ENCODE peak calls at places on chromosomes 6 and 20, in six cellular contexts. X, L, Z, V, B and H are unnamed samples.

GRCh38 chr20:4170621-4171537 is 155.5 kb upstream of the RNF24 start:
- DNase-seq in Z (no peak), B (no peak), L (no peak), X (no peak), V (no peak), H (no peak)

GRCh38 chr20:34388000-34388399 is 24.9 kb downstream of the ITCH start:
- DNase-seq in Z (no peak), L (no peak), X (no peak), V (no peak), B (no peak), H (no peak)

GRCh38 chr6:163406320-163406719 is 8.2 kb upstream of the QKI start:
- DNase-seq in L (no peak), Z (no peak), B (no peak), X (no peak), V (no peak), H (no peak)

GRCh38 chr6:106745824-106746610 is 116.6 kb downstream of the QRSL1 start:
- DNase-seq in V (no peak), B (no peak), Z (no peak), X (no peak), L (peak), H (no peak)

GRCh38 chr6:111222341-111222740 is 135.0 kb downstream of the SLC16A10 start:
- DNase-seq in X (no peak), Z (no peak), V (no peak), B (no peak), L (no peak), H (no peak)

GRCh38 chr6:55825402-55826051 is 49.9 kb downstream of the BMP5 start:
- DNase-seq in V (no peak), Z (no peak), X (no peak), B (no peak), L (no peak), H (no peak)

GRCh38 chr6:168152306-168152963 is 73.4 kb upstream of the FRMD1 start:
- DNase-seq in V (no peak), Z (no peak), X (no peak), B (no peak), L (no peak), H (no peak)

GRCh38 chr20:38631155-38632022 is 29.8 kb downstream of the ARHGAP40 start:
- DNase-seq in Z (no peak), X (no peak), B (no peak), V (no peak), L (no peak), H (no peak)

GRCh38 chr20:40979247-40979646 is 49.4 kb upstream of the TOP1 start:
- DNase-seq in L (no peak), V (no peak), B (no peak), Z (no peak), X (no peak), H (no peak)

GRCh38 chr6:145043926-145044500 is 691.3 kb downstream of the EPM2A start:
- DNase-seq in Z (no peak), V (no peak), L (no peak), X (no peak), B (no peak), H (no peak)

GRCh38 chr20:35871311-35871771 is 83.0 kb downstream of the SCAND1 start:
- DNase-seq in V (no peak), L (no peak), X (no peak), Z (no peak), B (no peak), H (peak)

GRCh38 chr20:21513881-21514540 is at the start of gene NKX2-2:
- DNase-seq in L (no peak), V (peak), B (no peak), X (no peak), Z (peak), H (no peak)

GRCh38 chr20:51695574-51696303 is 72.5 kb downstream of the ATP9A start:
- DNase-seq in X (no peak), B (no peak), V (no peak), Z (no peak), L (peak), H (no peak)

GRCh38 chr6:130167655-130168054 is 55.1 kb downstream of the SAMD3 start:
- DNase-seq in B (no peak), Z (no peak), L (no peak), V (no peak), X (no peak), H (no peak)

GRCh38 chr20:17066955-17067354 is 159.9 kb upstream of the PCSK2 start:
- DNase-seq in X (no peak), V (peak), L (no peak), Z (no peak), B (no peak), H (no peak)
- TF ChIP-seq CREB1 in X (no peak), V (no peak), L (no peak), Z (no peak), B (no peak), H (no peak)

DNA sequence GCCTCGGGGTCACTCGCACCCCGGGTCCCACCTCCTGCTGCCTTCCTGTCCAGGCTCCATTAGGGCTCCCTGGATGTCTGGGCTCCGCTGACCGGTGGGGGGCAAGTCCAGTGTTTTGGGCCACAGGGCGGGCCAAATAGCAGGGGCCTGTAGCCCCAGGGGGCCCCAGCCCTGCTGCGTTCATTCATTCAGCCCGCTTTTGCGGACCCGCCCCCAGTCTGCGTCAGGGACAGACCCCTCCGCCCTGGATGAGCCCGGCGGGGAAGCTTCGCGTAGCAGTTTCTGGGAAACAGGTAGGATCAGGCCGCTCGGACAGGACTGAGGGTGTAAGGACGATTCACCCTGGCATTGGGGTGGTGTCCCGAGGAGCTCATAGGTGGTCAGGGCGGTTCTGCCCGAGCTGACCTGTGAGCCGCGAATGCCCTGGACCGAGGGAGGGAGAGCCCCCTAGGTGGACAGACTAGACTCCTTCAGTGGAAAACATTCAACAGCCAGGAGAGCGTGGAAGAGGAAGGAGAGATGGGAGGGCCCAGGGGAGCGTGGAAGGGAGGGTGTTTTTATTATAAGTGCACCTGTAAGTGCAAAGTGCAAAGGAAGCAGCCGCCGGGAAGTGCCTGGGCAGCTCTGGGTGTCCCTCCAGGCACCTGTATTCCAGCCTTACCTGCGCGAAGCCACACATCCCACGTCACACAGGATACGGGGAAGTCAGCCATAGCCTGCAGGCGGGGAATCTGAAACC is 619 bp downstream of the ENTPD6 start:
- DNase-seq in X (no peak), B (no peak), V (peak), L (peak), Z (peak), H (peak)
- TF ChIP-seq CREB1 in X (no peak), B (no peak), V (no peak), L (no peak), Z (no peak), H (no peak)

GRCh38 chr6:143745160-143746133 is 67.7 kb downstream of the PHACTR2 start:
- DNase-seq in Z (peak), L (peak), B (no peak), V (peak), X (no peak), H (no peak)
- TF ChIP-seq CREB1 in Z (no peak), L (peak), B (no peak), V (no peak), X (no peak), H (no peak)

GRCh38 chr6:122337645-122338044 is 61.8 kb upstream of the HSF2 start:
- DNase-seq in L (no peak), Z (no peak), X (no peak), V (no peak), B (no peak), H (no peak)

GRCh38 chr6:122339661-122340060 is 59.8 kb upstream of the HSF2 start:
- DNase-seq in V (no peak), L (no peak), B (no peak), X (no peak), Z (no peak), H (no peak)
- TF ChIP-seq CREB1 in V (no peak), L (no peak), B (no peak), X (no peak), Z (no peak), H (no peak)

DNA sequence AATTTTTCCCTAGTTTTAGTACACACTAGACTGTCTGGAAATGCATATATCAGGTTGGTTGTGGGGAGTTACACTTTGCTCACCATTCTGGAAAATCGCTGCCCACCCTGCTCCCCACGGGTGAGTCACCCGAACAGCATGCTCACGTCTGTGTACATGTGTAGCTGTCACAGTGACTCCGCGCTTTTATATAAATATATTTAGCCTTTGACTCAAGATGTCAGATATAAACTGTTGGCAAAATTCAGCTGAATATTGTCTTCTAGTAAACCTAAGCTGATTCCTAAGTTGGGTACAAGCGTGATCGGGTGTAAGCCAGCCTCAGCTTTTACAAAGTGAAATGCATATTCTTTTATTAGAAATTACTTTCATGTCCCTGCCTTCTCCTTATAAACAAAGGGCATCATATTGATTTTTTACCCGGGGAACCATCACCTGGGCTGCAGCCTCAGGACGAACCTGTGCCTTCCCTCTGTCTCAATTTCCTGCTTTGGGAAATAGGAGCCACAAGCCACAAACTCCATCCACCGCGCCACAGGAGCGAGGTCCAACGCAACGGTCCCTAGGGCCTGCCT is 4.3 kb downstream of the SDCBP2 start:
- DNase-seq in Z (no peak), X (no peak), B (no peak), V (no peak), L (no peak), H (no peak)
- TF ChIP-seq CREB1 in Z (no peak), X (no peak), B (no peak), V (no peak), L (no peak), H (no peak)